ENCODE peak calls at places on chromosomes 6 and 20, in nine cellular contexts. One of them, this sample, is unnamed.

GRCh38 chr20:62547364-62547763 is 71.6 kb upstream of the GATA5 start:
- DNase-seq in choroid plexus epithelial cell: no peak
- DNase-seq in SK-N-SH: no peak
- DNase-seq in BE2C: no peak
- DNase-seq in Panc1: no peak
- DNase-seq in lower leg skin: no peak
- DNase-seq in psoas muscle: no peak
- DNase-seq in AG04450: no peak
- DNase-seq in CD8-positive, alpha-beta T cell: no peak
- DNase-seq in this sample: no peak

GRCh38 chr6:118514689-118515088 is 33.4 kb upstream of the PLN start:
- DNase-seq in AG04450: no peak
- DNase-seq in Panc1: no peak
- DNase-seq in lower leg skin: no peak
- DNase-seq in CD8-positive, alpha-beta T cell: no peak
- DNase-seq in BE2C: no peak
- DNase-seq in choroid plexus epithelial cell: no peak
- DNase-seq in SK-N-SH: no peak
- DNase-seq in psoas muscle: peak
- DNase-seq in this sample: no peak

GRCh38 chr20:9359561-9360308 is 154.7 kb upstream of the LAMP5 start:
- DNase-seq in lower leg skin: peak
- DNase-seq in BE2C: peak
- DNase-seq in choroid plexus epithelial cell: peak
- DNase-seq in SK-N-SH: peak
- DNase-seq in Panc1: peak
- DNase-seq in AG04450: no peak
- DNase-seq in CD8-positive, alpha-beta T cell: no peak
- DNase-seq in psoas muscle: no peak
- DNase-seq in this sample: peak

GRCh38 chr20:44211177-44212039 is 837 bp upstream of the OSER1 start:
- DNase-seq in psoas muscle: no peak
- DNase-seq in lower leg skin: peak
- DNase-seq in SK-N-SH: peak
- DNase-seq in CD8-positive, alpha-beta T cell: no peak
- DNase-seq in AG04450: no peak
- DNase-seq in choroid plexus epithelial cell: peak
- DNase-seq in BE2C: no peak
- DNase-seq in Panc1: no peak
- DNase-seq in this sample: no peak

GRCh38 chr6:53794720-53795253 is at the start of gene LRRC1:
- DNase-seq in BE2C: peak
- DNase-seq in SK-N-SH: peak
- DNase-seq in Panc1: peak
- DNase-seq in choroid plexus epithelial cell: peak
- DNase-seq in CD8-positive, alpha-beta T cell: peak
- DNase-seq in psoas muscle: peak
- DNase-seq in lower leg skin: peak
- DNase-seq in AG04450: peak
- DNase-seq in this sample: peak

GRCh38 chr20:15802020-15802419 is 771.2 kb downstream of the KIF16B start:
- DNase-seq in Panc1: no peak
- DNase-seq in psoas muscle: no peak
- DNase-seq in lower leg skin: no peak
- DNase-seq in CD8-positive, alpha-beta T cell: no peak
- DNase-seq in SK-N-SH: no peak
- DNase-seq in AG04450: no peak
- DNase-seq in BE2C: no peak
- DNase-seq in choroid plexus epithelial cell: no peak
- DNase-seq in this sample: no peak

GRCh38 chr20:32333181-32333987 is 24.7 kb upstream of the ASXL1 start:
- DNase-seq in Panc1: no peak
- DNase-seq in CD8-positive, alpha-beta T cell: no peak
- DNase-seq in BE2C: no peak
- DNase-seq in choroid plexus epithelial cell: peak
- DNase-seq in lower leg skin: no peak
- DNase-seq in AG04450: no peak
- DNase-seq in SK-N-SH: no peak
- DNase-seq in psoas muscle: no peak
- DNase-seq in this sample: no peak

GRCh38 chr20:55561259-55561658 is 444.1 kb downstream of the CBLN4 start:
- DNase-seq in choroid plexus epithelial cell: no peak
- DNase-seq in SK-N-SH: no peak
- DNase-seq in AG04450: no peak
- DNase-seq in CD8-positive, alpha-beta T cell: no peak
- DNase-seq in lower leg skin: no peak
- DNase-seq in psoas muscle: no peak
- DNase-seq in Panc1: no peak
- DNase-seq in BE2C: no peak
- DNase-seq in this sample: no peak

GRCh38 chr6:20953019-20953418 is 418.8 kb downstream of the CDKAL1 start:
- DNase-seq in BE2C: peak
- DNase-seq in Panc1: no peak
- DNase-seq in CD8-positive, alpha-beta T cell: no peak
- DNase-seq in psoas muscle: no peak
- DNase-seq in choroid plexus epithelial cell: no peak
- DNase-seq in SK-N-SH: peak
- DNase-seq in lower leg skin: no peak
- DNase-seq in AG04450: no peak
- DNase-seq in this sample: no peak

GRCh38 chr6:5469101-5469846 is 208.0 kb downstream of the FARS2 start:
- DNase-seq in AG04450: no peak
- DNase-seq in SK-N-SH: no peak
- DNase-seq in choroid plexus epithelial cell: no peak
- DNase-seq in Panc1: no peak
- DNase-seq in BE2C: no peak
- DNase-seq in lower leg skin: no peak
- DNase-seq in CD8-positive, alpha-beta T cell: no peak
- DNase-seq in psoas muscle: no peak
- DNase-seq in this sample: peak

GRCh38 chr20:709421-709820 is 33.8 kb upstream of the SCRT2 start:
- DNase-seq in psoas muscle: no peak
- DNase-seq in SK-N-SH: peak
- DNase-seq in lower leg skin: no peak
- DNase-seq in AG04450: no peak
- DNase-seq in CD8-positive, alpha-beta T cell: no peak
- DNase-seq in Panc1: no peak
- DNase-seq in choroid plexus epithelial cell: peak
- DNase-seq in BE2C: peak
- DNase-seq in this sample: no peak
- H3K4me3 ChIP-seq in psoas muscle: peak
- H3K4me3 ChIP-seq in SK-N-SH: peak
- H3K4me3 ChIP-seq in lower leg skin: no peak
- H3K4me3 ChIP-seq in AG04450: no peak
- H3K4me3 ChIP-seq in CD8-positive, alpha-beta T cell: no peak
- H3K4me3 ChIP-seq in Panc1: no peak
- H3K4me3 ChIP-seq in choroid plexus epithelial cell: no peak
- H3K4me3 ChIP-seq in BE2C: peak
- H3K4me3 ChIP-seq in this sample: peak

GRCh38 chr6:25649611-25650010 is 2.4 kb upstream of the SCGN start:
- DNase-seq in Panc1: no peak
- DNase-seq in choroid plexus epithelial cell: no peak
- DNase-seq in lower leg skin: no peak
- DNase-seq in SK-N-SH: no peak
- DNase-seq in AG04450: no peak
- DNase-seq in CD8-positive, alpha-beta T cell: no peak
- DNase-seq in psoas muscle: no peak
- DNase-seq in BE2C: peak
- DNase-seq in this sample: no peak

GRCh38 chr6:25655746-25656145 is 3.7 kb downstream of the SCGN start:
- DNase-seq in lower leg skin: no peak
- DNase-seq in AG04450: no peak
- DNase-seq in Panc1: no peak
- DNase-seq in SK-N-SH: no peak
- DNase-seq in psoas muscle: no peak
- DNase-seq in CD8-positive, alpha-beta T cell: no peak
- DNase-seq in BE2C: peak
- DNase-seq in choroid plexus epithelial cell: no peak
- DNase-seq in this sample: no peak

GRCh38 chr6:25652007-25652515 is at the start of gene SCGN:
- DNase-seq in lower leg skin: peak
- DNase-seq in choroid plexus epithelial cell: peak
- DNase-seq in SK-N-SH: peak
- DNase-seq in BE2C: peak
- DNase-seq in AG04450: no peak
- DNase-seq in Panc1: no peak
- DNase-seq in CD8-positive, alpha-beta T cell: peak
- DNase-seq in psoas muscle: peak
- DNase-seq in this sample: peak
- H3K4me3 ChIP-seq in lower leg skin: no peak
- H3K4me3 ChIP-seq in choroid plexus epithelial cell: no peak
- H3K4me3 ChIP-seq in SK-N-SH: peak
- H3K4me3 ChIP-seq in BE2C: peak
- H3K4me3 ChIP-seq in AG04450: no peak
- H3K4me3 ChIP-seq in Panc1: no peak
- H3K4me3 ChIP-seq in CD8-positive, alpha-beta T cell: no peak
- H3K4me3 ChIP-seq in psoas muscle: no peak
- H3K4me3 ChIP-seq in this sample: peak

GRCh38 chr20:2751347-2751867 is 49.0 kb downstream of the CPXM1 start:
- DNase-seq in CD8-positive, alpha-beta T cell: no peak
- DNase-seq in AG04450: no peak
- DNase-seq in lower leg skin: no peak
- DNase-seq in SK-N-SH: no peak
- DNase-seq in Panc1: no peak
- DNase-seq in BE2C: no peak
- DNase-seq in psoas muscle: no peak
- DNase-seq in choroid plexus epithelial cell: no peak
- DNase-seq in this sample: no peak
- H3K4me3 ChIP-seq in CD8-positive, alpha-beta T cell: peak
- H3K4me3 ChIP-seq in AG04450: peak
- H3K4me3 ChIP-seq in lower leg skin: no peak
- H3K4me3 ChIP-seq in SK-N-SH: no peak
- H3K4me3 ChIP-seq in Panc1: peak
- H3K4me3 ChIP-seq in BE2C: no peak
- H3K4me3 ChIP-seq in psoas muscle: peak
- H3K4me3 ChIP-seq in choroid plexus epithelial cell: peak
- H3K4me3 ChIP-seq in this sample: peak

GRCh38 chr6:136253734-136254133 is 3.6 kb upstream of the MTFR2 start:
- DNase-seq in BE2C: no peak
- DNase-seq in psoas muscle: no peak
- DNase-seq in AG04450: no peak
- DNase-seq in Panc1: no peak
- DNase-seq in choroid plexus epithelial cell: no peak
- DNase-seq in CD8-positive, alpha-beta T cell: no peak
- DNase-seq in lower leg skin: no peak
- DNase-seq in SK-N-SH: no peak
- DNase-seq in this sample: no peak
- H3K4me3 ChIP-seq in BE2C: no peak
- H3K4me3 ChIP-seq in psoas muscle: no peak
- H3K4me3 ChIP-seq in AG04450: no peak
- H3K4me3 ChIP-seq in Panc1: no peak
- H3K4me3 ChIP-seq in choroid plexus epithelial cell: no peak
- H3K4me3 ChIP-seq in CD8-positive, alpha-beta T cell: no peak
- H3K4me3 ChIP-seq in lower leg skin: no peak
- H3K4me3 ChIP-seq in SK-N-SH: no peak
- H3K4me3 ChIP-seq in this sample: no peak

DNA sequence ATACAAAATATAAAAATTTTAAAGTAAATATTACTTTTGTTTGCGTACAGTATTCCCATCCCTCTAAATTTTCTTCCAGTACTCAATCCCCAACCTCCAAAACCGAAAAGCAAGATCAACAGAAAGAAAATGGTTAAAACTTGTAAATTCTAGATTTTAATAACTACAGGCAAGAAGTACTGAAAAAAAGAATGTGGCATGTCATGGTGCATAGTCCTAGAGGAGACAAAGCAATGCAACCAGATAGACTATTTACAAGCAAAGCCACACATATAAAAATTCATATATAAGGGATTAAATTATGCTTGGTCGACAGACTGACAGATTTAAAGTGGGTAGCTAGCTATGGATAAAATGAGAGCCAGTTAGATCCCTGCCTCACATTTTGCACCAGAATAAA is 56.5 kb upstream of the HFE start:
- DNase-seq in lower leg skin: no peak
- DNase-seq in AG04450: no peak
- DNase-seq in Panc1: no peak
- DNase-seq in choroid plexus epithelial cell: no peak
- DNase-seq in psoas muscle: no peak
- DNase-seq in BE2C: no peak
- DNase-seq in CD8-positive, alpha-beta T cell: no peak
- DNase-seq in SK-N-SH: no peak
- DNase-seq in this sample: no peak
- H3K4me3 ChIP-seq in lower leg skin: no peak
- H3K4me3 ChIP-seq in AG04450: no peak
- H3K4me3 ChIP-seq in Panc1: peak
- H3K4me3 ChIP-seq in choroid plexus epithelial cell: no peak
- H3K4me3 ChIP-seq in psoas muscle: no peak
- H3K4me3 ChIP-seq in BE2C: peak
- H3K4me3 ChIP-seq in CD8-positive, alpha-beta T cell: no peak
- H3K4me3 ChIP-seq in SK-N-SH: peak
- H3K4me3 ChIP-seq in this sample: peak

GRCh38 chr20:49281059-49281912 is 3.4 kb upstream of the ZNFX1 start:
- DNase-seq in SK-N-SH: no peak
- DNase-seq in CD8-positive, alpha-beta T cell: no peak
- DNase-seq in choroid plexus epithelial cell: peak
- DNase-seq in Panc1: no peak
- DNase-seq in lower leg skin: no peak
- DNase-seq in BE2C: peak
- DNase-seq in AG04450: no peak
- DNase-seq in psoas muscle: no peak
- DNase-seq in this sample: peak
- H3K4me3 ChIP-seq in SK-N-SH: peak
- H3K4me3 ChIP-seq in CD8-positive, alpha-beta T cell: peak
- H3K4me3 ChIP-seq in choroid plexus epithelial cell: peak
- H3K4me3 ChIP-seq in Panc1: peak
- H3K4me3 ChIP-seq in lower leg skin: no peak
- H3K4me3 ChIP-seq in BE2C: peak
- H3K4me3 ChIP-seq in AG04450: peak
- H3K4me3 ChIP-seq in psoas muscle: peak
- H3K4me3 ChIP-seq in this sample: peak

DNA sequence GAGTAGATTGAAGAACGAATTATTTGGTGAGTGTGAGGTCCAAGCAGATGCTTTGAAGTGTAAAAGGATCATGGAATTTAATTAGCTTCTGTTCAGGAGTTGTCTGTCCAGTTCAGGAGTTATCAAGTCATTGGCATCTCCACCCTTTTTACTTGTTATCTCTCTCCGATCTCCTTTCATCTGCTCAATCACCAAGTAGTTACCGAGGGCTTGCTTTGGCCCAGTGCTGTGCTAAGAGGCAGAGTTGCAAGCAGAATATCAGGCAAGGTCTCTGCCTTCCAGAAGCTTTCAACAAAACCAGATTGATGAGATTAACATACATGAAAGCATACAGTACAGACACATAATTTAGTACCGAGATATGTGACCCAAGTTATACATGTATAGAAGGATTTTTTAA is 10.2 kb upstream of the TNFRSF21 start:
- DNase-seq in SK-N-SH: no peak
- DNase-seq in psoas muscle: no peak
- DNase-seq in lower leg skin: no peak
- DNase-seq in BE2C: no peak
- DNase-seq in AG04450: no peak
- DNase-seq in CD8-positive, alpha-beta T cell: no peak
- DNase-seq in Panc1: no peak
- DNase-seq in choroid plexus epithelial cell: no peak
- DNase-seq in this sample: no peak
- H3K4me3 ChIP-seq in SK-N-SH: no peak
- H3K4me3 ChIP-seq in psoas muscle: no peak
- H3K4me3 ChIP-seq in lower leg skin: no peak
- H3K4me3 ChIP-seq in BE2C: no peak
- H3K4me3 ChIP-seq in AG04450: no peak
- H3K4me3 ChIP-seq in CD8-positive, alpha-beta T cell: no peak
- H3K4me3 ChIP-seq in Panc1: no peak
- H3K4me3 ChIP-seq in choroid plexus epithelial cell: no peak
- H3K4me3 ChIP-seq in this sample: no peak

This sample was measured in endodermal cell.